ENCODE peak calls at places on chromosomes 6 and 20, in eight cellular contexts. One of them, this sample, is unnamed.

GRCh38 chr6:41080623-41081022 is 7.8 kb downstream of the NFYA start:
- DNase-seq in endothelial cell: no peak
- DNase-seq in stomach: no peak
- DNase-seq in AG10803: no peak
- DNase-seq in RKO: no peak
- DNase-seq in left cardiac atrium: no peak
- DNase-seq in fibroblast of lung: no peak
- DNase-seq in activated CD4-positive, alpha-beta T cell treated with anti-CD3 and anti-CD28 coated beads, Interleukin-2, amount 50 U/mL, for 1 hour: no peak
- DNase-seq in this sample: no peak

GRCh38 chr6:169738972-169739529 is 12.3 kb downstream of the DYNLT2 start:
- DNase-seq in RKO: no peak
- DNase-seq in fibroblast of lung: no peak
- DNase-seq in endothelial cell: no peak
- DNase-seq in activated CD4-positive, alpha-beta T cell treated with anti-CD3 and anti-CD28 coated beads, Interleukin-2, amount 50 U/mL, for 1 hour: no peak
- DNase-seq in left cardiac atrium: no peak
- DNase-seq in AG10803: no peak
- DNase-seq in stomach: no peak
- DNase-seq in this sample: peak

GRCh38 chr20:64101731-64102621 is 5.4 kb downstream of the NPBWR2 start:
- DNase-seq in endothelial cell: peak
- DNase-seq in stomach: peak
- DNase-seq in left cardiac atrium: peak
- DNase-seq in AG10803: no peak
- DNase-seq in RKO: no peak
- DNase-seq in activated CD4-positive, alpha-beta T cell treated with anti-CD3 and anti-CD28 coated beads, Interleukin-2, amount 50 U/mL, for 1 hour: peak
- DNase-seq in fibroblast of lung: no peak
- DNase-seq in this sample: peak

GRCh38 chr20:58366016-58366415 is 23.0 kb upstream of the VAPB start:
- DNase-seq in RKO: no peak
- DNase-seq in endothelial cell: no peak
- DNase-seq in AG10803: no peak
- DNase-seq in left cardiac atrium: no peak
- DNase-seq in fibroblast of lung: no peak
- DNase-seq in stomach: no peak
- DNase-seq in activated CD4-positive, alpha-beta T cell treated with anti-CD3 and anti-CD28 coated beads, Interleukin-2, amount 50 U/mL, for 1 hour: no peak
- DNase-seq in this sample: no peak

GRCh38 chr20:2751868-2752630 is 48.4 kb downstream of the CPXM1 start:
- DNase-seq in activated CD4-positive, alpha-beta T cell treated with anti-CD3 and anti-CD28 coated beads, Interleukin-2, amount 50 U/mL, for 1 hour: peak
- DNase-seq in fibroblast of lung: no peak
- DNase-seq in endothelial cell: no peak
- DNase-seq in RKO: no peak
- DNase-seq in AG10803: no peak
- DNase-seq in stomach: peak
- DNase-seq in left cardiac atrium: no peak
- DNase-seq in this sample: peak

GRCh38 chr6:98824907-98825601 is 9.3 kb upstream of the POU3F2 start:
- DNase-seq in left cardiac atrium: no peak
- DNase-seq in activated CD4-positive, alpha-beta T cell treated with anti-CD3 and anti-CD28 coated beads, Interleukin-2, amount 50 U/mL, for 1 hour: no peak
- DNase-seq in AG10803: no peak
- DNase-seq in stomach: no peak
- DNase-seq in RKO: no peak
- DNase-seq in endothelial cell: no peak
- DNase-seq in fibroblast of lung: no peak
- DNase-seq in this sample: no peak

GRCh38 chr6:140205795-140206593 is 831.5 kb upstream of the CITED2 start:
- DNase-seq in fibroblast of lung: no peak
- DNase-seq in AG10803: no peak
- DNase-seq in endothelial cell: no peak
- DNase-seq in RKO: no peak
- DNase-seq in activated CD4-positive, alpha-beta T cell treated with anti-CD3 and anti-CD28 coated beads, Interleukin-2, amount 50 U/mL, for 1 hour: no peak
- DNase-seq in stomach: no peak
- DNase-seq in left cardiac atrium: no peak
- DNase-seq in this sample: no peak

GRCh38 chr20:44021900-44022299 is 107.2 kb downstream of the TOX2 start:
- DNase-seq in stomach: no peak
- DNase-seq in RKO: no peak
- DNase-seq in endothelial cell: no peak
- DNase-seq in fibroblast of lung: no peak
- DNase-seq in AG10803: no peak
- DNase-seq in activated CD4-positive, alpha-beta T cell treated with anti-CD3 and anti-CD28 coated beads, Interleukin-2, amount 50 U/mL, for 1 hour: no peak
- DNase-seq in left cardiac atrium: no peak
- DNase-seq in this sample: no peak

GRCh38 chr20:62822788-62823651 is 6.2 kb downstream of the COL9A3 start:
- DNase-seq in AG10803: no peak
- DNase-seq in stomach: peak
- DNase-seq in left cardiac atrium: no peak
- DNase-seq in fibroblast of lung: no peak
- DNase-seq in RKO: peak
- DNase-seq in activated CD4-positive, alpha-beta T cell treated with anti-CD3 and anti-CD28 coated beads, Interleukin-2, amount 50 U/mL, for 1 hour: no peak
- DNase-seq in endothelial cell: peak
- DNase-seq in this sample: no peak